ENCODE peak calls at places on chromosomes 1 and 21, in nine cellular contexts. B is fibroblast of lung, X is GM23248, T is K562, G is PC-3, V is neural progenitor cell, P is IMR-90, N is hepatocyte, E is endothelial cell of umbilical vein. L is an unnamed sample.
A peak's percentile ranks its signal among the peaks of the same experiment; 100 is the strongest.

GRCh38 chr1:42429623-42430022 is 26.2 kb downstream of the ZMYND12 start:
- DNase-seq in P (no peak), B (no peak), G (peak; percentile 12), X (peak; percentile 65), V (no peak), E (no peak), T (no peak), N (no peak), L (peak; percentile 6)

GRCh38 chr1:160451859-160452232 is 51.5 kb downstream of the VANGL2 start:
- DNase-seq in P (no peak), T (no peak), N (no peak), V (no peak), E (no peak), X (no peak), B (no peak), G (no peak), L (no peak)

GRCh38 chr1:223707270-223708000 is 4.9 kb upstream of the CAPN2 start:
- DNase-seq in E (peak; percentile 97), N (peak; percentile 91), B (peak; percentile 99), P (peak; percentile 100), V (no peak), G (peak; percentile 99), T (peak; percentile 85), X (peak; percentile 99), L (peak; percentile 100)

GRCh38 chr1:65264197-65264929 is 45.0 kb upstream of the DNAJC6 start:
- DNase-seq in T (no peak), X (peak; percentile 79), V (peak; percentile 74), P (peak; percentile 37), E (peak; percentile 13), B (peak; percentile 54), G (no peak), N (peak; percentile 47), L (peak; percentile 52)

GRCh38 chr1:212283741-212284140 is 1.5 kb upstream of the PPP2R5A start:
- DNase-seq in P (no peak), B (no peak), G (peak; percentile 20), X (no peak), N (no peak), T (peak; percentile 29), V (no peak), E (no peak), L (no peak)

GRCh38 chr1:89994231-89994804 is 592 bp upstream of the ZNF326 start:
- DNase-seq in T (peak; percentile 18), V (no peak), X (no peak), B (no peak), G (no peak), N (no peak), E (no peak), P (no peak), L (no peak)

GRCh38 chr1:236165238-236165981 is 23.1 kb downstream of the GPR137B start:
- DNase-seq in X (no peak), T (no peak), E (no peak), N (no peak), V (no peak), B (no peak), G (no peak), P (no peak), L (no peak)

GRCh38 chr1:9646037-9646436 is 5.5 kb upstream of the PIK3CD start:
- DNase-seq in B (no peak), G (no peak), E (no peak), V (no peak), P (no peak), N (no peak), X (no peak), T (no peak), L (no peak)

GRCh38 chr1:246295968-246296367 is 211.1 kb downstream of the SMYD3 start:
- DNase-seq in B (no peak), X (no peak), G (no peak), E (peak; percentile 53), N (no peak), T (no peak), V (no peak), P (no peak), L (no peak)

GRCh38 chr1:65309317-65310077 is at the start of gene DNAJC6:
- DNase-seq in N (peak; percentile 93), X (peak; percentile 86), T (peak; percentile 88), G (peak; percentile 66), E (peak; percentile 67), B (peak; percentile 61), P (peak; percentile 42), V (peak; percentile 97), L (peak; percentile 52)

GRCh38 chr1:203271018-203271743 is 34.1 kb upstream of the BTG2 start:
- DNase-seq in N (peak; percentile 86), B (peak; percentile 72), P (peak; percentile 76), G (peak; percentile 58), E (peak; percentile 62), T (peak; percentile 82), V (peak; percentile 69), X (peak; percentile 68), L (peak; percentile 64)

DNA sequence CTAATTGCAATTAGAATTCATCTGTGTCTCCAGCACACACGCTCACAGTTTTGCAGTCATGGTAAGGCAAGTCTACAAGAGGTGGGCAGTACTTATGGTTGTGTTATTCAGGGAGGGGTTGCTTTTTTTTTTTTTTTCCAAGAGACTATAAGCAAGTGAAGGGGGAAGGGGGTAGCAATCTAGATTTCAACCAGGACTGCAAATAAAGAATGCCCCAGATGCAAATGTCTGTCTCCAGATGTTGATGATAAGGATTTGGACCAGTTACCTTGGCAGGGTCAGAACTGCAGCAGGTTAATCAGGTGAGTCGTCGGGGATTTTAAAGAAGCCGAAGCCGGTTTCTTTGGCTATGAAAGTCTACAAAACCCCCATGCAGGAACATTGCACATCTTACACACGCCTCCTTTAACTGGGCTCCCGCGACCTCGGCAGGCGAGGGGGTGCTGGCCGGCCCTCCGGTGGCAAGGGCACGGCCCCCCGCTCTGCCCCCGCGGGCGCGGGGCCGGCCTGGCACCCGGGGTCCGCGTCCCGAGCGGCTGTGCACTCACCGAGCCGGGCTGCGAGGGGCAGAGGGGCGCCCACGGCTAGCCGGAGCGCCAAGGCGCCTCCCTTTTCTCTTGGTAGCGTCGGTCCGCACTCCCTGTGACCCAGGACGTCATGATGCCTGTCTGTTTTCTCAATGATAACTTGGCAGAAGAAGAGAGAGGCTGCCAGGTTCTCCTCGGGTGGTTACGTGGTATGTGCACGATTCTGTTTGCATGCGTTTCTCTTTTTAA is 366.2 kb upstream of the ESRRG start:
- DNase-seq in P (peak; percentile 61), T (no peak), N (peak; percentile 66), E (no peak), G (peak; percentile 82), V (peak; percentile 63), B (peak; percentile 59), X (peak; percentile 24), L (peak; percentile 51)
- H3K4me3 ChIP-seq in P (peak overlapping the region; percentile 30), T (no peak overlapping the region), N (peak overlapping the region; percentile 70), E (no peak overlapping the region), G (peak overlapping the region; percentile 84), V (peak overlapping the region; percentile 73), B (peak overlapping the region; percentile 69), X (peak overlapping the region; percentile 41), L (peak overlapping the region; percentile 70)

GRCh38 chr1:201925301-201925567 is 21.1 kb downstream of the LMOD1 start:
- DNase-seq in T (peak; percentile 56), N (no peak), B (no peak), X (no peak), E (no peak), P (no peak), G (no peak), V (no peak), L (no peak)
- H3K36me3 ChIP-seq in T (no peaks in the 10 kb centered on the region), N (no peaks in the 10 kb centered on the region), B (no peaks in the 10 kb centered on the region), X (no peaks in the 10 kb centered on the region), E (no peaks in the 10 kb centered on the region), P (peaks cover 30% of the 10 kb centered on the region), G (no peaks in the 10 kb centered on the region), V (no peaks in the 10 kb centered on the region), L (no peaks in the 10 kb centered on the region)

DNA sequence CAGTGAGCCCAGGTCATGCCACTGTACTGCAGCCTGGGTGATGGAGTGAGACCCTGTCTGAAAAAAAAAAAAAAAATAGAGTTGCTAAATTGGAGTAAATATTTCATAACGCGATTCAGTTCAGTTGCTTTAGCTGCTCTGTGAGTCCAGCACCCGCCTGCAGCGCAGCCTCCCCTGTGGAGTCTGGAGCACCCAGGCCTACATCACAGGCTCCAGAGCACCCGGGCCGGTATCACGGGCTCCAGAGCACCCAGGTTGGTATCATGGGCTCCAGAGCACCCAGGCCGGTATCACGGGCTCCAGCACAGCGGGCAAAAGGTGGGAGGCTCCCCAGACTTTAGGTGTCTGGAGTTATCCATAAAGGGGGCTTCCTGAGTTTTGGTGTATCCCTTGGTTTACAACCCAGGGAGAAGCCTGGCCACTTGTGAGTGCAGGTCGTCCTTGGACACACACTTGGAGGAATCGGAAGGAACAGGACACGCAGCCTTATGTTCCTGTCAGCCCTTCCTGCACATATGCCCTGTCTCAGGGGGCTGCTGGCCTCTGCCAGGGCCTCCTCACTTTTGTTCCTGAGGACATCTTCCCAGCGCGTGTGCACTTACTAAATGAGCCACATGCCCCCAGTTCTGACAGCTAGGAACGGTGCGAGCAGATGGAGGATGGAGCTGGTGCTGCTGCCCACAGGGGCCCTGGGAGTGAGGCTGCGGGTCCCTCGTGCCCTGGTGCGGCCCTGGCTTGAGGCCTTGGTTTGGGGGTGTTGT is 25.1 kb downstream of the SKI start:
- DNase-seq in V (no peak), E (no peak), X (no peak), P (no peak), T (no peak), G (no peak), N (no peak), B (no peak), L (no peak)
- H4K20me1 ChIP-seq in V (peaks cover 69% of the 10 kb centered on the region), E (no peaks in the 10 kb centered on the region), X (peaks cover 26% of the 10 kb centered on the region), P (peaks cover 100% of the 10 kb centered on the region), T (peaks cover 7% of the 10 kb centered on the region), G (peaks cover 70% of the 10 kb centered on the region), N (peaks cover 99% of the 10 kb centered on the region), B (no peaks in the 10 kb centered on the region), L (peaks cover 100% of the 10 kb centered on the region)

GRCh38 chr21:37574316-37574715 is 207.7 kb downstream of the DYRK1A start:
- DNase-seq in V (no peak), E (no peak), X (no peak), P (no peak), N (no peak), G (no peak), B (no peak), T (no peak), L (no peak)

GRCh38 chr21:37578471-37579126 is 212.0 kb downstream of the DYRK1A start:
- DNase-seq in E (no peak), X (no peak), N (no peak), V (no peak), G (no peak), P (no peak), T (no peak), B (no peak), L (no peak)

GRCh38 chr21:37574751-37575150 is 208.2 kb downstream of the DYRK1A start:
- DNase-seq in G (no peak), V (no peak), N (no peak), P (no peak), E (no peak), X (no peak), B (no peak), T (no peak), L (no peak)

GRCh38 chr21:37579356-37579755 is 212.8 kb downstream of the DYRK1A start:
- DNase-seq in X (no peak), V (no peak), B (no peak), T (no peak), N (no peak), E (no peak), P (peak; percentile 10), G (no peak), L (no peak)

DNA sequence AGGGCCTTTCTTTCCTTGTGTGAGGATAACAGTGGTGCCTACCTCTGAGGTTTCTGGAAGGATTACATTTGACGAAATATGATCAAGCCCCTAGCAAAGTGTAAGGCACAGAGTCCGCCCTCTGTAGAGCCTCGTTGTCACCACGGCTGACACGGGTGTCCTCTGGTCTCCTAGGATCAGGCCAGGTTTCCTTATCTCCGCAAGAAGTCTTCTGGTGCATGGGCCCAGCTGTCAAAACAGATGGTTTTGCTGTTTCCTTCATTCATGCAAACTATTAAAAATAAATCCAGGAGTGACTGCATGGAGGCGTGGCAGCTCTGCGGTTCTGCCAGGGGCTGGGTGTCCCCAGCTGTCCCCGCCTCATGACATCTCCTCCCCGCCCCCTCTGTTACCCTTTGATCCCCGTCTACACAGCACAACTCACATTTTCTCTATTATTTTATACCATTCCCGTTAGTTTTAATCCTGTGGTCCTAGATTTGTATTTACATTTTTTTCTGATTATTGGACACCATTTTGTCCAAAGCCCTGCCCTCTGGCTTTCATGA is 209.0 kb downstream of the DYRK1A start:
- DNase-seq in V (no peak), X (no peak), N (no peak), P (no peak), T (peak; percentile 33), E (no peak), G (no peak), B (no peak), L (no peak)
- H3K4me3 ChIP-seq in V (no peak overlapping the region), X (no peak overlapping the region), N (no peak overlapping the region), P (no peak overlapping the region), T (no peak overlapping the region), E (no peak overlapping the region), G (no peak overlapping the region), B (no peak overlapping the region), L (no peak overlapping the region)

L was measured in astrocyte.